ENCODE peak calls at places on chromosomes 1 and 21, in seven cellular contexts. One of them, this sample, is unnamed.
A peak's percentile ranks its signal among the peaks of the same experiment; 100 is the strongest.

GRCh38 chr1:47569681-47570470 is 132.0 kb downstream of the FOXD2 start:
- DNase-seq in CD4-positive, CD25-positive, alpha-beta regulatory T cell: no peak
- DNase-seq in choroid plexus epithelial cell: peak; percentile 97
- DNase-seq in activated CD4-positive, alpha-beta T cell treated with anti-CD3 and anti-CD28 coated beads, Interleukin-2, amount 50 U/mL, for 24 hours: no peak
- DNase-seq in prostate gland: peak; percentile 72
- DNase-seq in heart right ventricle: no peak
- DNase-seq in EL: peak; percentile 96
- DNase-seq in this sample: peak; percentile 95

GRCh38 chr1:24643362-24644346 is 552 bp downstream of the SRRM1 start:
- DNase-seq in CD4-positive, CD25-positive, alpha-beta regulatory T cell: no peak
- DNase-seq in choroid plexus epithelial cell: peak; percentile 9
- DNase-seq in activated CD4-positive, alpha-beta T cell treated with anti-CD3 and anti-CD28 coated beads, Interleukin-2, amount 50 U/mL, for 24 hours: peak; percentile 36
- DNase-seq in prostate gland: peak; percentile 10
- DNase-seq in heart right ventricle: no peak
- DNase-seq in EL: peak; percentile 20
- DNase-seq in this sample: no peak

GRCh38 chr21:43908167-43908566 is 43.1 kb downstream of the AGPAT3 start:
- DNase-seq in CD4-positive, CD25-positive, alpha-beta regulatory T cell: no peak
- DNase-seq in choroid plexus epithelial cell: no peak
- DNase-seq in activated CD4-positive, alpha-beta T cell treated with anti-CD3 and anti-CD28 coated beads, Interleukin-2, amount 50 U/mL, for 24 hours: no peak
- DNase-seq in prostate gland: no peak
- DNase-seq in heart right ventricle: no peak
- DNase-seq in EL: no peak
- DNase-seq in this sample: no peak

GRCh38 chr1:235892080-235892670 is 25.5 kb upstream of the LYST start:
- DNase-seq in CD4-positive, CD25-positive, alpha-beta regulatory T cell: no peak
- DNase-seq in choroid plexus epithelial cell: no peak
- DNase-seq in activated CD4-positive, alpha-beta T cell treated with anti-CD3 and anti-CD28 coated beads, Interleukin-2, amount 50 U/mL, for 24 hours: no peak
- DNase-seq in prostate gland: no peak
- DNase-seq in heart right ventricle: no peak
- DNase-seq in EL: no peak
- DNase-seq in this sample: no peak

GRCh38 chr1:109864063-109864822 is 46.4 kb upstream of the CSF1 start:
- DNase-seq in CD4-positive, CD25-positive, alpha-beta regulatory T cell: no peak
- DNase-seq in choroid plexus epithelial cell: peak; percentile 36
- DNase-seq in activated CD4-positive, alpha-beta T cell treated with anti-CD3 and anti-CD28 coated beads, Interleukin-2, amount 50 U/mL, for 24 hours: no peak
- DNase-seq in prostate gland: no peak
- DNase-seq in heart right ventricle: no peak
- DNase-seq in EL: no peak
- DNase-seq in this sample: peak; percentile 61

GRCh38 chr1:18350783-18351182 is 129.9 kb upstream of the KLHDC7A start:
- DNase-seq in CD4-positive, CD25-positive, alpha-beta regulatory T cell: no peak
- DNase-seq in choroid plexus epithelial cell: no peak
- DNase-seq in activated CD4-positive, alpha-beta T cell treated with anti-CD3 and anti-CD28 coated beads, Interleukin-2, amount 50 U/mL, for 24 hours: no peak
- DNase-seq in prostate gland: no peak
- DNase-seq in heart right ventricle: no peak
- DNase-seq in EL: no peak
- DNase-seq in this sample: no peak

GRCh38 chr1:98090351-98090750 is 169.5 kb upstream of the DPYD start:
- DNase-seq in CD4-positive, CD25-positive, alpha-beta regulatory T cell: no peak
- DNase-seq in choroid plexus epithelial cell: no peak
- DNase-seq in activated CD4-positive, alpha-beta T cell treated with anti-CD3 and anti-CD28 coated beads, Interleukin-2, amount 50 U/mL, for 24 hours: no peak
- DNase-seq in prostate gland: no peak
- DNase-seq in heart right ventricle: no peak
- DNase-seq in EL: peak; percentile 51
- DNase-seq in this sample: peak; percentile 64

GRCh38 chr1:245690946-245691456 is 536.2 kb downstream of the KIF26B start:
- DNase-seq in CD4-positive, CD25-positive, alpha-beta regulatory T cell: no peak
- DNase-seq in choroid plexus epithelial cell: no peak
- DNase-seq in activated CD4-positive, alpha-beta T cell treated with anti-CD3 and anti-CD28 coated beads, Interleukin-2, amount 50 U/mL, for 24 hours: no peak
- DNase-seq in prostate gland: no peak
- DNase-seq in heart right ventricle: no peak
- DNase-seq in EL: no peak
- DNase-seq in this sample: no peak

GRCh38 chr1:201771466-201771865 is 57.5 kb upstream of the IPO9 start:
- DNase-seq in CD4-positive, CD25-positive, alpha-beta regulatory T cell: no peak
- DNase-seq in choroid plexus epithelial cell: peak; percentile 95
- DNase-seq in activated CD4-positive, alpha-beta T cell treated with anti-CD3 and anti-CD28 coated beads, Interleukin-2, amount 50 U/mL, for 24 hours: no peak
- DNase-seq in prostate gland: no peak
- DNase-seq in heart right ventricle: no peak
- DNase-seq in EL: no peak
- DNase-seq in this sample: peak; percentile 76

GRCh38 chr1:179877586-179878265 is at the start of gene TOR1AIP2:
- DNase-seq in CD4-positive, CD25-positive, alpha-beta regulatory T cell: peak; percentile 81
- DNase-seq in choroid plexus epithelial cell: peak; percentile 81
- DNase-seq in activated CD4-positive, alpha-beta T cell treated with anti-CD3 and anti-CD28 coated beads, Interleukin-2, amount 50 U/mL, for 24 hours: peak; percentile 85
- DNase-seq in prostate gland: peak; percentile 90
- DNase-seq in heart right ventricle: peak; percentile 89
- DNase-seq in EL: peak; percentile 85
- DNase-seq in this sample: peak; percentile 57

GRCh38 chr1:174258148-174258550 is 98.8 kb downstream of the RABGAP1L start:
- DNase-seq in CD4-positive, CD25-positive, alpha-beta regulatory T cell: peak; percentile 45
- DNase-seq in choroid plexus epithelial cell: peak; percentile 71
- DNase-seq in activated CD4-positive, alpha-beta T cell treated with anti-CD3 and anti-CD28 coated beads, Interleukin-2, amount 50 U/mL, for 24 hours: peak; percentile 25
- DNase-seq in prostate gland: peak; percentile 9
- DNase-seq in heart right ventricle: no peak
- DNase-seq in EL: peak; percentile 53
- DNase-seq in this sample: peak; percentile 6

GRCh38 chr1:1914842-1915692 is at the start of gene CALML6:
- DNase-seq in CD4-positive, CD25-positive, alpha-beta regulatory T cell: no peak
- DNase-seq in choroid plexus epithelial cell: no peak
- DNase-seq in activated CD4-positive, alpha-beta T cell treated with anti-CD3 and anti-CD28 coated beads, Interleukin-2, amount 50 U/mL, for 24 hours: no peak
- DNase-seq in prostate gland: no peak
- DNase-seq in heart right ventricle: no peak
- DNase-seq in EL: no peak
- DNase-seq in this sample: no peak

GRCh38 chr1:27428316-27429028 is 36.0 kb downstream of the GPR3 start:
- DNase-seq in CD4-positive, CD25-positive, alpha-beta regulatory T cell: no peak
- DNase-seq in choroid plexus epithelial cell: peak; percentile 41
- DNase-seq in activated CD4-positive, alpha-beta T cell treated with anti-CD3 and anti-CD28 coated beads, Interleukin-2, amount 50 U/mL, for 24 hours: peak; percentile 12
- DNase-seq in prostate gland: no peak
- DNase-seq in heart right ventricle: peak; percentile 50
- DNase-seq in EL: no peak
- DNase-seq in this sample: no peak

GRCh38 chr1:199758626-199759255 is 268.8 kb upstream of the NR5A2 start:
- DNase-seq in CD4-positive, CD25-positive, alpha-beta regulatory T cell: no peak
- DNase-seq in choroid plexus epithelial cell: peak; percentile 50
- DNase-seq in activated CD4-positive, alpha-beta T cell treated with anti-CD3 and anti-CD28 coated beads, Interleukin-2, amount 50 U/mL, for 24 hours: no peak
- DNase-seq in prostate gland: no peak
- DNase-seq in heart right ventricle: no peak
- DNase-seq in EL: no peak
- DNase-seq in this sample: no peak

GRCh38 chr1:85406887-85407593 is 57.9 kb downstream of the DDAH1 start:
- DNase-seq in CD4-positive, CD25-positive, alpha-beta regulatory T cell: no peak
- DNase-seq in choroid plexus epithelial cell: peak; percentile 96
- DNase-seq in activated CD4-positive, alpha-beta T cell treated with anti-CD3 and anti-CD28 coated beads, Interleukin-2, amount 50 U/mL, for 24 hours: no peak
- DNase-seq in prostate gland: peak; percentile 55
- DNase-seq in heart right ventricle: no peak
- DNase-seq in EL: peak; percentile 85
- DNase-seq in this sample: peak; percentile 96